ENCODE peak calls at places on chromosomes 1 and 21, in four cellular contexts. E is SK-N-SH, Q is K562, C is HepG2. K is an unnamed sample.

GRCh38 chr1:246689409-246689997 is 34.7 kb upstream of the SCCPDH start:
- DNase-seq in E (peak), Q (peak), C (peak), K (peak)

GRCh38 chr1:213519098-213519497 is 468.1 kb downstream of the RPS6KC1 start:
- DNase-seq in E (peak), Q (no peak), C (peak), K (no peak)

GRCh38 chr21:46091631-46092025 is 6.3 kb upstream of the COL6A2 start:
- DNase-seq in E (no peak), Q (no peak), C (no peak), K (no peak)

GRCh38 chr1:153534933-153535663 is 693 bp downstream of the S100A6 start:
- DNase-seq in E (no peak), Q (no peak), C (no peak), K (no peak)

GRCh38 chr1:27643626-27644368 is 8.8 kb upstream of the FGR start:
- DNase-seq in E (peak), Q (peak), C (peak), K (peak)

GRCh38 chr1:174051956-174052355 is 29.8 kb upstream of the RC3H1 start:
- DNase-seq in E (no peak), Q (no peak), C (no peak), K (no peak)

GRCh38 chr1:108121361-108122143 is 78.6 kb downstream of the SLC25A24 start:
- DNase-seq in E (no peak), Q (peak), C (peak), K (peak)

GRCh38 chr1:209552406-209553264 is 30.9 kb upstream of the CAMK1G start:
- DNase-seq in E (no peak), Q (no peak), C (no peak), K (no peak)

GRCh38 chr1:113255728-113256347 is 134.5 kb upstream of the MAGI3 start:
- DNase-seq in E (no peak), Q (no peak), C (no peak), K (no peak)

GRCh38 chr1:224660074-224660473 is 44.0 kb downstream of the CNIH3 start:
- DNase-seq in E (no peak), Q (no peak), C (no peak), K (no peak)

GRCh38 chr1:19260211-19261138 is 8.9 kb downstream of the MRTO4 start:
- DNase-seq in E (no peak), Q (no peak), C (no peak), K (no peak)

GRCh38 chr1:92408825-92409224 is 77.9 kb downstream of the GFI1 start:
- DNase-seq in E (no peak), Q (no peak), C (no peak), K (no peak)

DNA sequence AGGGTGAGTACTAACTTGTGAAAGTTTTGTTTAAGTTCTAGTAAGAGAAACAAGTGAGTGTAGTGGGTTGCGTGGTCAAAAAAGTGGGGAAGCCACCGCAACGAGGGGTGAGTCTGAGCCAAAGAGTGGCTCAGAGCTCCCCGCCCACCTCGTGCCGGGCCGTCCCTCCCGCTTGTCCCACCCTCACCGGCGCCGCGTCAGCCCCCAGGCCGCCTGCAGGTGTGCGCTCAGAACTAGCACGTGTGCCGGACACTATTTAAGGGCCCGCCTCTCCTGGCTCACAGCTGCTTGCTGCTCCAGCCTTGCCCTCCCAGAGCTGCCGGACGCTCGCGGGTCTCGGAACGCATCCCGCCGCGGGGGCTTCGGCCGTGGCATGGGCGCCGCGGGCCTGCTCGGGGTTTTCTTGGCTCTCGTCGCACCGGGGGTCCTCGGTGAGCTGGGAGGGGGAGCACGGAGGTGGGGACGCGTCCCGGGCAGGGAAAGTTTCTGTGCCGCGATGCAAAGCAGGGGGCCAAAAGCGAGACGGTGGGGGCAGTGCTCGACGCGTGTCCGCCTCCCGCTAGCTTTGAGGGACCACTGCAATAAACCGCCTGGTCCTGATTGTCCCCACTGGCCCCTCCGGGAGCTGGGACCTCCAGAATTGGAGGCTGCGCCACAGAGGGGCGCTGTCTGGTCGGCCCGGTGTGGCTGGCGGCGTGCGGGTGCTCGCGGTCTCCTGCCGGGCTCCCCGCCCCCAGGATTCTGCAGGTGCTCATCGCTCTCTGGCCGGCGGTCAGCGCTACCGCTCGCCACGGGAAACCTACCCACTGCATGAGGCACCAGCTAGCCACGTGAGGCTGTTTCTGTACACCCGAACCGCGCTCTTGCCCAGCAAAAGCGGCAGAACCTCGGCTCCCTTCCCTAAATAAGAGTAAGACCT is at the start of gene CR2:
- DNase-seq in E (peak), Q (peak), C (peak), K (peak)
- TF ChIP-seq FOXJ3 in E (no peak), Q (no peak), C (no peak), K (no peak)

DNA sequence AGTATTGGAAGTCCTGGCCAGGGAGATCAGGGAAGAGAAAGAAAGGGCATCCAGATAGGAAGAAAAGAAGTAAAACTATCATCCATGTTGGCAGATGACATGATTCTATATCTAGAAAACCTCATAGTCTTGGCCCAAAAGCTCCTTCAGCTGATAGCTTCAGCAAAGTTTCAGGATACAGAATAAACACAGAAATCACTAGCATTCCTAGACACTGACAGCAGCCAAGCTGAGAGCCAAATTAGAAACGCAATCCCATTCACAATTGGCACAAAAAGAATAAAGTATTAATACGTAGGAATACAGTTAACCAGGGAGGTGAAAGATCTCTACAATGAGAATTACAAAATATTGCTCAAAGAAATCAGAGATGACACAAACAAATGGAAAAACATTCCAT is 44.6 kb downstream of the ZFYVE9 start:
- DNase-seq in E (no peak), Q (no peak), C (no peak), K (no peak)
- TF ChIP-seq MAX in E (no peak), Q (no peak), C (no peak), K (no peak)

GRCh38 chr1:70038025-70038424 is 167.4 kb downstream of the LRRC40 start:
- DNase-seq in E (no peak), Q (no peak), C (no peak), K (peak)

GRCh38 chr1:70033934-70034333 is 171.4 kb downstream of the LRRC40 start:
- DNase-seq in E (no peak), Q (no peak), C (no peak), K (no peak)

GRCh38 chr1:70039485-70039884 is 165.9 kb downstream of the LRRC40 start:
- DNase-seq in E (no peak), Q (no peak), C (no peak), K (no peak)

GRCh38 chr1:70033266-70033873 is 172.0 kb downstream of the LRRC40 start:
- DNase-seq in E (no peak), Q (no peak), C (no peak), K (no peak)

GRCh38 chr1:70034403-70034802 is 171.0 kb downstream of the LRRC40 start:
- DNase-seq in E (peak), Q (peak), C (peak), K (peak)
- TF ChIP-seq FOXJ3 in E (no peak), Q (no peak), C (no peak), K (no peak)

DNA sequence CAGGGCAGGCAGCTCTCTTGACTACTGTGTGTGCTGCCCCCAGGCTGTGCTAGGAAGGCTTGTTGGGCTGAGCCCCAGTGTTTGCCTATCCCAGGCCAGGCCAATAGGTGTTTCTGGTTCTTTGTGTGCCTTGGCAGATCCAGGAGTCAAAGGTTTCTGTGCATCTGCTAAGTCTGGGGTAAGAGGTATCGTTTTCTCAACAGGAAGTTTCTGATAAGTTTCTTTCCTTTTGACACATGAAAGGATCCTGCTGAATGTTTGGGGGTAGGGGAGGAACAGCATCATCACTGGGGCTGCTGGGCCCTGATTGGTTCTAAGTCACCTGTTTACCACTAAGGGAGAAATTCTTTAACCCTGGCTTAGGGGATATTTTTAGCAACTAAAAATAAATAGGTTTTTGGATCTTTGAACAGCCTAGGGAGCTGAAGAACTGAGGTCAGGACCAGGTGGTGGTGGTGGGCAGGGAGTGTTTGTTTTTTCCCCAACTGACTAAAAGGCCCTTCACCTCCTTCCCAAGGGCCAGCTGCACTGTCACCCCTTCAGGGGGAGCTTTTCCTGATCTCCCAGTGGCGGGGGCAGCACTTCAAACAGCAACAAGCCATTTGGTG is 85.1 kb downstream of the KCNN3 start:
- DNase-seq in E (no peak), Q (no peak), C (peak), K (no peak)
- TF ChIP-seq MAX in E (no peak), Q (no peak), C (no peak), K (no peak)